ENCODE peak calls at places on chromosomes 11 and 22, in six cellular contexts. One of them, this sample, is unnamed.

GRCh38 chr11:17352925-17353227 is 1.3 kb downstream of the NCR3LG1 start:
- DNase-seq in mesenchymal stem cell: no peak
- DNase-seq in IMR-90: peak; percentile 34
- DNase-seq in H9: peak; percentile 35
- DNase-seq in neuronal stem cell: no peak
- DNase-seq in trophoblast cell: no peak
- DNase-seq in this sample: no peak

GRCh38 chr11:119976805-119977583 is 160.9 kb downstream of the TRIM29 start:
- DNase-seq in mesenchymal stem cell: no peak
- DNase-seq in neuronal stem cell: no peak
- DNase-seq in H9: no peak
- DNase-seq in IMR-90: no peak
- DNase-seq in trophoblast cell: no peak
- DNase-seq in this sample: no peak

GRCh38 chr11:76674517-76675400 is 4.2 kb upstream of the LRRC32 start:
- DNase-seq in neuronal stem cell: no peak
- DNase-seq in trophoblast cell: no peak
- DNase-seq in H9: no peak
- DNase-seq in IMR-90: no peak
- DNase-seq in mesenchymal stem cell: no peak
- DNase-seq in this sample: no peak

GRCh38 chr11:71190551-71190950 is 61.8 kb downstream of the SHANK2 start:
- DNase-seq in trophoblast cell: no peak
- DNase-seq in mesenchymal stem cell: no peak
- DNase-seq in H9: no peak
- DNase-seq in neuronal stem cell: no peak
- DNase-seq in IMR-90: no peak
- DNase-seq in this sample: no peak

GRCh38 chr11:77175869-77176539 is 48.0 kb downstream of the MYO7A start:
- DNase-seq in mesenchymal stem cell: peak; percentile 5
- DNase-seq in H9: peak; percentile 88
- DNase-seq in trophoblast cell: no peak
- DNase-seq in IMR-90: no peak
- DNase-seq in neuronal stem cell: no peak
- DNase-seq in this sample: no peak

GRCh38 chr11:5004429-5005274 is 10.0 kb downstream of the OR51L1 start:
- DNase-seq in trophoblast cell: peak; percentile 70
- DNase-seq in neuronal stem cell: peak; percentile 46
- DNase-seq in H9: peak; percentile 40
- DNase-seq in IMR-90: peak; percentile 61
- DNase-seq in mesenchymal stem cell: peak; percentile 54
- DNase-seq in this sample: peak; percentile 70

GRCh38 chr22:41094036-41094435 is 1.6 kb downstream of the EP300 start:
- DNase-seq in neuronal stem cell: no peak
- DNase-seq in IMR-90: peak; percentile 40
- DNase-seq in mesenchymal stem cell: peak; percentile 47
- DNase-seq in H9: no peak
- DNase-seq in trophoblast cell: no peak
- DNase-seq in this sample: no peak

GRCh38 chr22:25386538-25386884 is 167.1 kb downstream of the CRYBB2 start:
- DNase-seq in trophoblast cell: no peak
- DNase-seq in H9: no peak
- DNase-seq in mesenchymal stem cell: no peak
- DNase-seq in IMR-90: no peak
- DNase-seq in neuronal stem cell: no peak
- DNase-seq in this sample: no peak

GRCh38 chr11:104581246-104581980 is 316.8 kb downstream of the CASP12 start:
- DNase-seq in trophoblast cell: no peak
- DNase-seq in IMR-90: peak; percentile 69
- DNase-seq in mesenchymal stem cell: no peak
- DNase-seq in neuronal stem cell: peak; percentile 23
- DNase-seq in H9: no peak
- DNase-seq in this sample: no peak

GRCh38 chr22:49553076-49553475 is 274.6 kb downstream of the BRD1 start:
- DNase-seq in neuronal stem cell: no peak
- DNase-seq in H9: no peak
- DNase-seq in mesenchymal stem cell: no peak
- DNase-seq in trophoblast cell: no peak
- DNase-seq in IMR-90: no peak
- DNase-seq in this sample: no peak

GRCh38 chr22:28171713-28172112 is 252.7 kb upstream of the PITPNB start:
- DNase-seq in neuronal stem cell: no peak
- DNase-seq in H9: no peak
- DNase-seq in IMR-90: no peak
- DNase-seq in mesenchymal stem cell: no peak
- DNase-seq in trophoblast cell: no peak
- DNase-seq in this sample: no peak

GRCh38 chr22:28247667-28248363 is 328.8 kb upstream of the PITPNB start:
- DNase-seq in IMR-90: no peak
- DNase-seq in mesenchymal stem cell: no peak
- DNase-seq in H9: no peak
- DNase-seq in trophoblast cell: no peak
- DNase-seq in neuronal stem cell: no peak
- DNase-seq in this sample: no peak

GRCh38 chr11:69353696-69354544 is 60.0 kb downstream of the MYEOV start:
- DNase-seq in H9: no peak
- DNase-seq in IMR-90: no peak
- DNase-seq in neuronal stem cell: no peak
- DNase-seq in mesenchymal stem cell: no peak
- DNase-seq in trophoblast cell: no peak
- DNase-seq in this sample: peak; percentile 45

GRCh38 chr11:108926522-108927380 is 261.9 kb downstream of the DDX10 start:
- DNase-seq in neuronal stem cell: no peak
- DNase-seq in IMR-90: no peak
- DNase-seq in H9: no peak
- DNase-seq in mesenchymal stem cell: no peak
- DNase-seq in trophoblast cell: peak; percentile 65
- DNase-seq in this sample: no peak

GRCh38 chr11:125626381-125626950 is 1.5 kb downstream of the CHEK1 start:
- DNase-seq in trophoblast cell: peak; percentile 31
- DNase-seq in IMR-90: peak; percentile 16
- DNase-seq in mesenchymal stem cell: no peak
- DNase-seq in neuronal stem cell: no peak
- DNase-seq in H9: no peak
- DNase-seq in this sample: no peak

GRCh38 chr11:28963189-28963588 is 855.0 kb downstream of the METTL15 start:
- DNase-seq in mesenchymal stem cell: peak; percentile 41
- DNase-seq in IMR-90: peak; percentile 83
- DNase-seq in trophoblast cell: peak; percentile 74
- DNase-seq in H9: no peak
- DNase-seq in neuronal stem cell: no peak
- DNase-seq in this sample: no peak

GRCh38 chr11:90722552-90723190 is 499.8 kb upstream of the CHORDC1 start:
- DNase-seq in H9: no peak
- DNase-seq in neuronal stem cell: no peak
- DNase-seq in trophoblast cell: peak; percentile 28
- DNase-seq in IMR-90: no peak
- DNase-seq in mesenchymal stem cell: no peak
- DNase-seq in this sample: no peak
- H3K14ac ChIP-seq in H9: no peak overlapping the region
- H3K14ac ChIP-seq in neuronal stem cell: no peak overlapping the region
- H3K14ac ChIP-seq in trophoblast cell: no peak overlapping the region
- H3K14ac ChIP-seq in IMR-90: no peak overlapping the region
- H3K14ac ChIP-seq in mesenchymal stem cell: no peak overlapping the region
- H3K14ac ChIP-seq in this sample: no peak overlapping the region

GRCh38 chr22:37487129-37487528 is 945 bp upstream of the MFNG start:
- DNase-seq in mesenchymal stem cell: no peak
- DNase-seq in H9: no peak
- DNase-seq in trophoblast cell: no peak
- DNase-seq in IMR-90: no peak
- DNase-seq in neuronal stem cell: no peak
- DNase-seq in this sample: no peak
- H3K14ac ChIP-seq in mesenchymal stem cell: no peak overlapping the region
- H3K14ac ChIP-seq in H9: no peak overlapping the region
- H3K14ac ChIP-seq in trophoblast cell: no peak overlapping the region
- H3K14ac ChIP-seq in IMR-90: no peak overlapping the region
- H3K14ac ChIP-seq in neuronal stem cell: no peak overlapping the region
- H3K14ac ChIP-seq in this sample: no peak overlapping the region

DNA sequence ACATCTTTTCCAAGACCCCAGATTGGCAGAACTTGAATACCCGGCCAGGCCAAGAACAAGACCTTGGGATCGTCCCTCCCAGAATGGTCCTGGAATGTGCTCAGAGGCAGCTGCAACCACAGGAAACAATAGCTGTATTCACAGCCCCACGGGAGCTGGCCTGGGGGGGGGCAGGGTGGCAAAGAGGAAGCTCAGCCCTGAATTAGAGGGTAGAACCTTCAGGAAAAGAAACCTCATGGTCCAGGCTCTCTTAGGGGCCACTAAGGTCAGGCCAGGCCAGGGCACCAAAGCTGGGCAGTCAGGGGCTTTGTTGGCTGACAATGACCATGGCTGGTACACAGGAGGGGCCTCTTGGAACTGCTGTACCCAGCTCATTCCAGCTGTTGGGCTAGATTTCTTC is 17.3 kb downstream of the RPL27A start:
- DNase-seq in neuronal stem cell: no peak
- DNase-seq in trophoblast cell: no peak
- DNase-seq in H9: peak; percentile 79
- DNase-seq in mesenchymal stem cell: peak; percentile 35
- DNase-seq in IMR-90: peak; percentile 55
- DNase-seq in this sample: no peak
- H3K14ac ChIP-seq in neuronal stem cell: no peak overlapping the region
- H3K14ac ChIP-seq in trophoblast cell: peak overlapping the region; percentile 3
- H3K14ac ChIP-seq in H9: no peak overlapping the region
- H3K14ac ChIP-seq in mesenchymal stem cell: no peak overlapping the region
- H3K14ac ChIP-seq in IMR-90: peak overlapping the region; percentile 92
- H3K14ac ChIP-seq in this sample: no peak overlapping the region

GRCh38 chr11:7583248-7583647 is 69.4 kb downstream of the PPFIBP2 start:
- DNase-seq in trophoblast cell: no peak
- DNase-seq in neuronal stem cell: no peak
- DNase-seq in mesenchymal stem cell: no peak
- DNase-seq in H9: no peak
- DNase-seq in IMR-90: no peak
- DNase-seq in this sample: no peak
- H3K14ac ChIP-seq in trophoblast cell: no peak overlapping the region
- H3K14ac ChIP-seq in neuronal stem cell: no peak overlapping the region
- H3K14ac ChIP-seq in mesenchymal stem cell: no peak overlapping the region
- H3K14ac ChIP-seq in H9: no peak overlapping the region
- H3K14ac ChIP-seq in IMR-90: no peak overlapping the region
- H3K14ac ChIP-seq in this sample: no peak overlapping the region

GRCh38 chr22:33697640-33698039 is 222.6 kb downstream of the LARGE1 start:
- DNase-seq in trophoblast cell: no peak
- DNase-seq in IMR-90: peak; percentile 59
- DNase-seq in neuronal stem cell: no peak
- DNase-seq in mesenchymal stem cell: peak; percentile 43
- DNase-seq in H9: no peak
- DNase-seq in this sample: no peak

GRCh38 chr22:33699176-33699575 is 221.1 kb downstream of the LARGE1 start:
- DNase-seq in trophoblast cell: no peak
- DNase-seq in neuronal stem cell: no peak
- DNase-seq in mesenchymal stem cell: no peak
- DNase-seq in IMR-90: no peak
- DNase-seq in H9: no peak
- DNase-seq in this sample: no peak
- H3K14ac ChIP-seq in trophoblast cell: no peak overlapping the region
- H3K14ac ChIP-seq in neuronal stem cell: no peak overlapping the region
- H3K14ac ChIP-seq in mesenchymal stem cell: no peak overlapping the region
- H3K14ac ChIP-seq in IMR-90: no peak overlapping the region
- H3K14ac ChIP-seq in H9: no peak overlapping the region
- H3K14ac ChIP-seq in this sample: no peak overlapping the region

DNA sequence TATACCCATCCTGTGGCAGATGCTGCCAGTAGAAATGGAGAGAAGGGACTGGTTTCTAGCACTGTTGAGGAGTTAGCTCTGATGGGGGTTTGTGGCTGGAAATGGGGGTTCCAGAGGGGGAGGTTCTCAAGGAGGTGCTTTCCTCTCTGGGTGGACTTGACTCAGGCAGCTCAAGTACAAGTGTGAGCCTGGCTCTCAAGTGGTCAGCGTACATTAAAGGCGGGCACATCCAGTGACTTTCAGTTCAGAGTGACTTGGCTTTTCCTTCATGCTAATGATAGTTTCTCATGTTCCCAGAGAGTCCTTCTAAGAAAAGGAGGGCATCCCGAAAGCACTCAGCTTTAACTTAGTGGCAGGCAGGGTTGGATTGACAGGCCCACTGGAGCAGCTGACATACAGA is 58.9 kb upstream of the HORMAD2 start:
- DNase-seq in neuronal stem cell: no peak
- DNase-seq in H9: no peak
- DNase-seq in mesenchymal stem cell: no peak
- DNase-seq in trophoblast cell: no peak
- DNase-seq in IMR-90: no peak
- DNase-seq in this sample: no peak
- H3K14ac ChIP-seq in neuronal stem cell: no peak overlapping the region
- H3K14ac ChIP-seq in H9: no peak overlapping the region
- H3K14ac ChIP-seq in mesenchymal stem cell: no peak overlapping the region
- H3K14ac ChIP-seq in trophoblast cell: no peak overlapping the region
- H3K14ac ChIP-seq in IMR-90: no peak overlapping the region
- H3K14ac ChIP-seq in this sample: no peak overlapping the region

GRCh38 chr22:29971607-29972006 is 88.6 kb downstream of the MTMR3 start:
- DNase-seq in trophoblast cell: no peak
- DNase-seq in mesenchymal stem cell: no peak
- DNase-seq in IMR-90: no peak
- DNase-seq in neuronal stem cell: no peak
- DNase-seq in H9: no peak
- DNase-seq in this sample: no peak
- H3K14ac ChIP-seq in trophoblast cell: no peak overlapping the region
- H3K14ac ChIP-seq in mesenchymal stem cell: no peak overlapping the region
- H3K14ac ChIP-seq in IMR-90: no peak overlapping the region
- H3K14ac ChIP-seq in neuronal stem cell: no peak overlapping the region
- H3K14ac ChIP-seq in H9: no peak overlapping the region
- H3K14ac ChIP-seq in this sample: no peak overlapping the region

This sample was measured in H1.